ENCODE peak calls at places on chromosome 4, in six cellular contexts. N is naive thymus-derived CD8-positive, alpha-beta T cell; O is activated CD4-positive, alpha-beta T cell treated with anti-CD3 and anti-CD28 coated beads for 24 hours; S is activated CD4-positive, CD25-positive, alpha-beta regulatory T cell treated with anti-CD3 and anti-CD28 coated beads, Interleukin-2, amount 50 U/mL, for 72 hours; A is stromal cell of bone marrow; L is DMS79. X is an unnamed sample.

GRCh38 chr4:8704632-8705031 is 112.1 kb downstream of the CPZ start:
- DNase-seq in N (no peak), O (no peak), S (peak), A (no peak), L (no peak), X (no peak)

GRCh38 chr4:109079177-109079576 is 223.3 kb downstream of the COL25A1 start:
- DNase-seq in N (no peak), O (no peak), S (no peak), A (no peak), L (no peak), X (no peak)

GRCh38 chr4:146336413-146336807 is 122.1 kb downstream of the REELD1 start:
- DNase-seq in N (no peak), O (no peak), S (no peak), A (no peak), L (no peak), X (no peak)

GRCh38 chr4:145931403-145931802 is 7.2 kb downstream of the ZNF827 start:
- DNase-seq in N (no peak), O (no peak), S (no peak), A (no peak), L (no peak), X (no peak)

GRCh38 chr4:55170462-55170861 is 45.1 kb upstream of the KDR start:
- DNase-seq in N (no peak), O (no peak), S (no peak), A (no peak), L (no peak), X (no peak)

GRCh38 chr4:11548529-11549176 is 120.0 kb upstream of the HS3ST1 start:
- DNase-seq in N (no peak), O (peak), S (no peak), A (no peak), L (no peak), X (no peak)

GRCh38 chr4:166662266-166662843 is 571.9 kb downstream of the SPOCK3 start:
- DNase-seq in N (no peak), O (no peak), S (no peak), A (no peak), L (no peak), X (no peak)

GRCh38 chr4:163948920-163949455 is 454.5 kb downstream of the TMA16 start:
- DNase-seq in N (no peak), O (no peak), S (no peak), A (no peak), L (no peak), X (no peak)

GRCh38 chr4:63296773-63297172 is 1112.5 kb downstream of the TECRL start:
- DNase-seq in N (no peak), O (no peak), S (no peak), A (no peak), L (no peak), X (no peak)

GRCh38 chr4:94976371-94977011 is 218.7 kb downstream of the BMPR1B start:
- DNase-seq in N (no peak), O (no peak), S (no peak), A (peak), L (no peak), X (peak)

GRCh38 chr4:23923840-23924239 is 34.0 kb upstream of the PPARGC1A start:
- DNase-seq in N (no peak), O (no peak), S (no peak), A (no peak), L (no peak), X (no peak)

GRCh38 chr4:55906999-55907398 is 41.7 kb upstream of the CEP135 start:
- DNase-seq in N (no peak), O (no peak), S (no peak), A (no peak), L (no peak), X (no peak)

GRCh38 chr4:81845761-81846160 is 374.1 kb upstream of the RASGEF1B start:
- DNase-seq in N (no peak), O (no peak), S (no peak), A (no peak), L (no peak), X (no peak)

GRCh38 chr4:151854731-151855130 is 93.9 kb upstream of the GATB start:
- DNase-seq in N (no peak), O (no peak), S (no peak), A (no peak), L (no peak), X (no peak)

GRCh38 chr4:145937021-145937861 is 1.4 kb downstream of the ZNF827 start:
- DNase-seq in N (peak), O (no peak), S (peak), A (no peak), L (no peak), X (no peak)

GRCh38 chr4:78552398-78553396 is 1.1 kb downstream of the ANXA3 start:
- DNase-seq in N (no peak), O (no peak), S (no peak), A (no peak), L (no peak), X (no peak)

GRCh38 chr4:107219681-107220080 is 183.6 kb upstream of the DKK2 start:
- DNase-seq in N (no peak), O (no peak), S (no peak), A (no peak), L (no peak), X (no peak)

GRCh38 chr4:174865418-174865985 is 36.5 kb upstream of the GLRA3 start:
- DNase-seq in N (no peak), O (no peak), S (no peak), A (no peak), L (no peak), X (no peak)

GRCh38 chr4:111839186-111839585 is 306.1 kb upstream of the FAM241A start:
- DNase-seq in N (no peak), O (no peak), S (no peak), A (no peak), L (no peak), X (no peak)

GRCh38 chr4:182144621-182145359 is 98.4 kb upstream of the TENM3 start:
- DNase-seq in N (no peak), O (no peak), S (no peak), A (no peak), L (no peak), X (no peak)

GRCh38 chr4:76535603-76536380 is 100.8 kb downstream of the SHROOM3 start:
- DNase-seq in N (no peak), O (no peak), S (no peak), A (peak), L (peak), X (no peak)

GRCh38 chr4:5365071-5366008 is 314.1 kb downstream of the STK32B start:
- DNase-seq in N (no peak), O (no peak), S (no peak), A (peak), L (peak), X (no peak)

GRCh38 chr4:151719045-151719743 is 41.6 kb downstream of the GATB start:
- DNase-seq in N (no peak), O (no peak), S (no peak), A (no peak), L (no peak), X (no peak)

GRCh38 chr4:137124278-137124932 is 407.9 kb downstream of the PCDH18 start:
- DNase-seq in N (no peak), O (no peak), S (no peak), A (peak), L (peak), X (peak)

X was measured in smooth muscle cell of the brain vasculature.